ENCODE peak calls at places on chromosomes 7 and 10, in seven cellular contexts. E is heart right ventricle; F is naive thymus-derived CD4-positive, alpha-beta T cell; T is PC-3; P is Peyer's patch; S is HAP-1; B is Karpas-422. Z is an unnamed sample.

GRCh38 chr10:70602665-70603438 is at the start of gene PRF1:
- DNase-seq in E (peak; percentile 42), F (peak; percentile 79), T (no peak), P (peak; percentile 79), S (no peak), B (no peak), Z (no peak)

GRCh38 chr7:151142686-151143040 is 24.8 kb downstream of the GBX1 start:
- DNase-seq in E (no peak), F (no peak), T (no peak), P (no peak), S (no peak), B (no peak), Z (peak; percentile 67)

GRCh38 chr7:5354460-5355279 is 69.0 kb downstream of the TNRC18 start:
- DNase-seq in E (peak; percentile 65), F (no peak), T (peak; percentile 17), P (no peak), S (no peak), B (no peak), Z (peak; percentile 10)

GRCh38 chr7:157116762-157117161 is 22.0 kb upstream of the UBE3C start:
- DNase-seq in E (no peak), F (no peak), T (peak; percentile 17), P (no peak), S (no peak), B (no peak), Z (no peak)

GRCh38 chr10:63438506-63439498 is 27.0 kb downstream of the JMJD1C start:
- DNase-seq in E (no peak), F (no peak), T (no peak), P (no peak), S (no peak), B (no peak), Z (peak; percentile 52)

GRCh38 chr10:96988421-96988820 is 156.3 kb downstream of the LCOR start:
- DNase-seq in E (no peak), F (no peak), T (no peak), P (no peak), S (no peak), B (no peak), Z (no peak)

GRCh38 chr10:43961523-43962345 is 313.1 kb upstream of the ZNF32 start:
- DNase-seq in E (no peak), F (no peak), T (no peak), P (no peak), S (no peak), B (no peak), Z (no peak)

GRCh38 chr10:85642421-85643170 is 724.0 kb downstream of the GRID1 start:
- DNase-seq in E (no peak), F (no peak), T (peak; percentile 74), P (no peak), S (no peak), B (no peak), Z (no peak)

GRCh38 chr10:60508831-60509230 is 119.2 kb upstream of the ANK3 start:
- DNase-seq in E (no peak), F (no peak), T (no peak), P (no peak), S (no peak), B (no peak), Z (no peak)

GRCh38 chr7:20798081-20798693 is 11.5 kb upstream of the SP8 start:
- DNase-seq in E (peak; percentile 32), F (no peak), T (peak; percentile 41), P (no peak), S (peak; percentile 69), B (peak; percentile 44), Z (no peak)
- H3K4me1 ChIP-seq in E (peaks cover 6% of the 10 kb centered on the region), F (peaks cover 7% of the 10 kb centered on the region), T (peaks cover 7% of the 10 kb centered on the region), P (no peaks in the 10 kb centered on the region), S (peaks cover 17% of the 10 kb centered on the region), B (peaks cover 5% of the 10 kb centered on the region), Z (no peaks in the 10 kb centered on the region)

GRCh38 chr10:110306452-110306768 is 1.7 kb upstream of the SMNDC1 start:
- DNase-seq in E (no peak), F (no peak), T (no peak), P (no peak), S (no peak), B (no peak), Z (no peak)
- H3K4me1 ChIP-seq in E (peaks cover 48% of the 10 kb centered on the region), F (peaks cover 27% of the 10 kb centered on the region), T (peaks cover 46% of the 10 kb centered on the region), P (peaks cover 10% of the 10 kb centered on the region), S (peaks cover 21% of the 10 kb centered on the region), B (peaks cover 43% of the 10 kb centered on the region), Z (peaks cover 14% of the 10 kb centered on the region)

GRCh38 chr10:74227697-74228424 is 76.8 kb downstream of the ADK start:
- DNase-seq in E (no peak), F (peak; percentile 37), T (peak; percentile 96), P (no peak), S (no peak), B (no peak), Z (no peak)
- H3K4me1 ChIP-seq in E (peaks cover 9% of the 10 kb centered on the region), F (peaks cover 18% of the 10 kb centered on the region), T (peaks cover 59% of the 10 kb centered on the region), P (no peaks in the 10 kb centered on the region), S (no peaks in the 10 kb centered on the region), B (peaks cover 19% of the 10 kb centered on the region), Z (no peaks in the 10 kb centered on the region)

DNA sequence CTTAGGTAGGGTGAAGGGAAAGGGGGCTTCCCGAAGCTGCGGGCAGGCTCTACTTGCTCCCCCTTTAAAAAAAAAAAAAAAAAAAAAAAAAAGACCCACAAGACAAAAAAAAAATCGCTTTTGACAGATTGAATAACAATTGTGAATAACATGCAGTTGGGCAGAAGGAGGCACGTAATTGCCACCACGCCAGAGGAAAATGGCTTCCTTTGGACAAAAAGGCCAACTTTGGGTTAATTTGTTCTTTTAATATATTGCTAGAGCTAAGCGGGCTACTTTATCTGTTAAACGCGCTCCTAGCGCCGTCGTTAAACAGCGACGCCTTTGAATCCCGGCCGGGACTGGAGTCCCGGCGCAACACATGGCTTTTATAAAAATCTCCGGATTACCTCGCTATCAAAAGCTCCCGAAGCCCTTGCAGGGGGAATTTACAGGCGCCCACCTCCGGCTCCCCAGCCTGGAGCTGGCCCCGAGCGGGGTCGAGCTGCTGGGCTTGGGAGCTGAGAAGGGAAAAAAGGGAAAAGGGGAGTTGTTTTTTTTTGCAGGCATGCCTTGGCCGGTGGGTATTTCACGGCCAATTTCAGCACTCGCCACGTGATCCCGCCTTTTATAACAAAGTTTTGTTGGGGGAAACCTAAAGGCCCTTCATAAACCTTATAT is 1.2 kb downstream of the HOXA11 start:
- DNase-seq in E (no peak), F (no peak), T (no peak), P (no peak), S (no peak), B (no peak), Z (no peak)
- H3K4me1 ChIP-seq in E (peaks cover 55% of the 10 kb centered on the region), F (peaks cover 34% of the 10 kb centered on the region), T (peaks cover 38% of the 10 kb centered on the region), P (peaks cover 14% of the 10 kb centered on the region), S (peaks cover 35% of the 10 kb centered on the region), B (no peaks in the 10 kb centered on the region), Z (peaks cover 3% of the 10 kb centered on the region)

GRCh38 chr7:36775673-36776072 is 51.4 kb upstream of the AOAH start:
- DNase-seq in E (no peak), F (no peak), T (no peak), P (no peak), S (no peak), B (no peak), Z (no peak)

GRCh38 chr7:36777062-36777461 is 52.8 kb upstream of the AOAH start:
- DNase-seq in E (no peak), F (peak; percentile 90), T (no peak), P (peak; percentile 58), S (no peak), B (no peak), Z (no peak)

GRCh38 chr7:36777855-36778254 is 53.6 kb upstream of the AOAH start:
- DNase-seq in E (no peak), F (peak; percentile 44), T (no peak), P (no peak), S (no peak), B (no peak), Z (no peak)

GRCh38 chr7:36775061-36775631 is 50.9 kb upstream of the AOAH start:
- DNase-seq in E (no peak), F (no peak), T (no peak), P (no peak), S (no peak), B (no peak), Z (no peak)
- H3K4me1 ChIP-seq in E (no peaks in the 10 kb centered on the region), F (peaks cover 50% of the 10 kb centered on the region), T (no peaks in the 10 kb centered on the region), P (no peaks in the 10 kb centered on the region), S (no peaks in the 10 kb centered on the region), B (no peaks in the 10 kb centered on the region), Z (no peaks in the 10 kb centered on the region)

GRCh38 chr10:32948451-32948850 is 9.6 kb downstream of the ITGB1 start:
- DNase-seq in E (no peak), F (no peak), T (no peak), P (no peak), S (no peak), B (no peak), Z (no peak)

GRCh38 chr10:32947586-32947985 is 10.4 kb downstream of the ITGB1 start:
- DNase-seq in E (no peak), F (no peak), T (no peak), P (no peak), S (no peak), B (no peak), Z (no peak)

GRCh38 chr10:32943395-32943794 is 14.6 kb downstream of the ITGB1 start:
- DNase-seq in E (no peak), F (no peak), T (no peak), P (no peak), S (no peak), B (no peak), Z (no peak)

GRCh38 chr10:32943854-32944661 is 14.0 kb downstream of the ITGB1 start:
- DNase-seq in E (peak; percentile 21), F (no peak), T (no peak), P (no peak), S (no peak), B (no peak), Z (no peak)

GRCh38 chr10:32946108-32946507 is 11.9 kb downstream of the ITGB1 start:
- DNase-seq in E (no peak), F (no peak), T (peak; percentile 73), P (no peak), S (no peak), B (no peak), Z (no peak)
- H3K4me1 ChIP-seq in E (peaks cover 93% of the 10 kb centered on the region), F (peaks cover 42% of the 10 kb centered on the region), T (peaks cover 69% of the 10 kb centered on the region), P (peaks cover 8% of the 10 kb centered on the region), S (peaks cover 22% of the 10 kb centered on the region), B (peaks cover 95% of the 10 kb centered on the region), Z (peaks cover 33% of the 10 kb centered on the region)

Z was measured in cardiac muscle cell.